ENCODE peak calls at places on chromosomes 12 and 14, in seven cellular contexts. L, H, D, Z, U, R and A are unnamed samples. For H3K4me1, the result is how much of the 10 kb centered on the place peaks cover.

GRCh38 chr12:45660330-45660729 is 69.2 kb upstream of the ARID2 start:
- DNase-seq in D (no peak), U (peak), Z (no peak), L (no peak), H (peak), R (peak), A (no peak)

GRCh38 chr12:69258655-69259054 is 19.3 kb downstream of the CPSF6 start:
- DNase-seq in U (no peak), Z (no peak), L (no peak), R (no peak), D (no peak), H (no peak), A (no peak)

GRCh38 chr12:21912318-21912717 is 28.9 kb downstream of the ABCC9 start:
- DNase-seq in D (no peak), H (peak), Z (no peak), L (no peak), U (peak), R (no peak), A (no peak)

GRCh38 chr12:74066476-74066875 is 471.2 kb upstream of the ATXN7L3B start:
- DNase-seq in L (peak), H (no peak), U (no peak), R (no peak), D (no peak), Z (no peak), A (no peak)

GRCh38 chr14:31208546-31209424 is 1.2 kb upstream of the HECTD1 start:
- DNase-seq in H (no peak), D (no peak), L (no peak), R (no peak), U (no peak), Z (no peak), A (peak)

GRCh38 chr12:10965511-10965910 is 21.2 kb downstream of the TAS2R50 start:
- DNase-seq in L (no peak), R (no peak), Z (no peak), U (no peak), D (no peak), H (no peak), A (no peak)

GRCh38 chr12:109758406-109759075 is 44.9 kb downstream of the FAM222A start:
- DNase-seq in D (no peak), R (peak), Z (no peak), U (no peak), L (peak), H (no peak), A (peak)

GRCh38 chr12:96323906-96324305 is 76.3 kb downstream of the CDK17 start:
- DNase-seq in H (no peak), L (no peak), Z (no peak), U (peak), D (no peak), R (no peak), A (no peak)

GRCh38 chr12:53378705-53379388 is 1.1 kb upstream of the SP1 start:
- DNase-seq in L (no peak), Z (no peak), R (no peak), U (no peak), H (no peak), D (no peak), A (no peak)

GRCh38 chr12:25719505-25719904 is 166.4 kb upstream of the LMNTD1 start:
- DNase-seq in D (no peak), R (no peak), H (peak), L (no peak), Z (no peak), U (peak), A (no peak)

GRCh38 chr12:47194501-47194900 is 114.7 kb upstream of the AMIGO2 start:
- DNase-seq in R (no peak), U (no peak), Z (no peak), L (no peak), H (no peak), D (no peak), A (no peak)

GRCh38 chr12:99026332-99027116 is 381.4 kb downstream of the APAF1 start:
- DNase-seq in R (no peak), L (no peak), H (no peak), Z (no peak), U (no peak), D (no peak), A (no peak)

GRCh38 chr12:42985506-42985905 is 396.0 kb upstream of the PRICKLE1 start:
- DNase-seq in L (no peak), R (no peak), H (peak), U (peak), D (no peak), Z (peak), A (no peak)

GRCh38 chr12:111842556-111843396 is 748 bp downstream of the MAPKAPK5 start:
- DNase-seq in D (no peak), H (no peak), R (no peak), L (no peak), Z (peak), U (peak), A (peak)

GRCh38 chr14:94269156-94269555 is 23.9 kb downstream of the SERPINA10 start:
- DNase-seq in H (no peak), U (no peak), R (no peak), D (no peak), Z (no peak), L (no peak), A (no peak)

GRCh38 chr12:597926-598568 is 65.2 kb downstream of the NINJ2 start:
- DNase-seq in U (no peak), Z (no peak), R (no peak), D (no peak), L (no peak), H (no peak), A (no peak)

GRCh38 chr12:114003286-114003685 is 37.2 kb upstream of the RBM19 start:
- DNase-seq in D (no peak), L (no peak), Z (no peak), H (no peak), U (no peak), R (no peak), A (no peak)

GRCh38 chr12:81465881-81466280 is 293.3 kb downstream of the PPFIA2 start:
- DNase-seq in L (no peak), R (no peak), H (no peak), Z (no peak), D (no peak), U (no peak), A (no peak)

GRCh38 chr14:38197001-38197760 is 10.5 kb upstream of the SSTR1 start:
- DNase-seq in U (peak), L (no peak), D (no peak), Z (no peak), R (no peak), H (peak), A (no peak)

GRCh38 chr14:56124296-56124695 is 6.1 kb downstream of the PELI2 start:
- DNase-seq in R (no peak), L (no peak), U (peak), D (no peak), Z (no peak), H (peak), A (no peak)

GRCh38 chr14:78709795-78710569 is 539.8 kb downstream of the NRXN3 start:
- DNase-seq in D (no peak), H (no peak), Z (no peak), R (no peak), U (no peak), L (no peak), A (no peak)

GRCh38 chr12:132133952-132134652 is 10.0 kb downstream of the DDX51 start:
- DNase-seq in D (no peak), R (no peak), Z (no peak), H (no peak), U (no peak), L (peak), A (peak)

GRCh38 chr12:57170408-57170807 is 23.0 kb upstream of the LRP1-AS start:
- DNase-seq in D (no peak), H (no peak), R (no peak), L (no peak), Z (no peak), U (no peak), A (no peak)
- H3K4me1 ChIP-seq in D (under half), H (under half), R (under half), L (under half), Z (under half), U (under half), A (under half)

DNA sequence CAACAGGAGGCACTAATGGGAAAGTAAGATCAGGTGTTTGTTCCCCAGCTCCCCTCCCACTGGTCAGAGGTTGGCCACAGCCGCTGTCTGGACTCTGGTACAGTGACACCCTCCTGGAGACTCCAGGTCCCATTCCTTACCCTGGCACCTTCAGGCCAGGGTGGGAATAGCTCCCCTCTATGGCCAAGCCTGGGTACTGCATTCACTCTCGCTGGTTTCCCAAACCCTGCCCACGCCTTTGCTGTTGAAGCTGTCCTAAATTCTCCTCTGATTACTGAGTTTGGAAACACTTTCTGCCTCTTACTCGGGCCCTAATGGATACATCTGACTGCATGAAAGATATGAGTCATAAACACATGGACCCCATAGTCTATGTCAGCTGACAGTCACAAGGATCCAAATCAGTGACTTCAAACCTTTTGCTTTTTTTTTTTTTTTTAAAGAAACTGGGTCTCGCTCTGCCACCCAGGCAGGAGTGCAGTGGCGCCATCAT is 17.9 kb downstream of the HRK start:
- DNase-seq in H (peak), U (peak), Z (no peak), L (no peak), D (peak), R (no peak), A (peak)
- TF ChIP-seq CTCF in H (peak), U (peak), Z (no peak), L (peak), D (peak), R (peak), A (peak)

GRCh38 chr12:64824130-64824499 is 332 bp upstream of the TBC1D30 start:
- DNase-seq in Z (no peak), L (no peak), U (no peak), H (no peak), D (no peak), R (no peak), A (no peak)
- H3K4me3 ChIP-seq in Z (peak), L (peak), U (peak), H (peak), D (no peak), R (peak), A (peak)

GRCh38 chr12:4819654-4820053 is 90.1 kb upstream of the KCNA1 start:
- DNase-seq in L (no peak), R (no peak), D (no peak), Z (no peak), H (peak), U (peak), A (no peak)
- H3K4me1 ChIP-seq in L (under half), R (under half), D (under half), Z (under half), H (under half), U (under half), A (under half)